ENCODE peak calls at places on chromosomes 6 and 20, in eight cellular contexts. D, M, I, C, X, U, W and G are unnamed samples. For H3K27me3, the result is how much of the 10 kb centered on the place peaks cover.

GRCh38 chr20:24118096-24118780 is 129.7 kb upstream of the GGTLC1 start:
- DNase-seq in U (no peak), C (no peak), D (no peak), M (no peak), I (no peak), X (no peak), W (peak), G (no peak)

GRCh38 chr20:51525241-51526104 is 17.0 kb downstream of the NFATC2 start:
- DNase-seq in I (no peak), U (peak), D (no peak), C (no peak), X (no peak), W (no peak), M (no peak), G (no peak)

GRCh38 chr6:27414300-27414699 is 25.7 kb downstream of the ZNF391 start:
- DNase-seq in M (no peak), U (no peak), C (no peak), D (no peak), I (no peak), W (no peak), X (no peak), G (no peak)

GRCh38 chr6:17448165-17448564 is 54.8 kb downstream of the CAP2 start:
- DNase-seq in U (no peak), C (no peak), X (no peak), M (no peak), W (peak), I (no peak), D (no peak), G (no peak)

GRCh38 chr6:132218063-132218696 is 183.1 kb downstream of the MOXD1 start:
- DNase-seq in D (no peak), C (peak), M (no peak), U (no peak), X (no peak), W (peak), I (no peak), G (no peak)

GRCh38 chr6:9155836-9156235 is 720.5 kb upstream of the SLC35B3 start:
- DNase-seq in M (no peak), X (no peak), W (no peak), I (no peak), C (no peak), U (no peak), D (peak), G (no peak)

GRCh38 chr6:118542184-118542952 is 5.7 kb upstream of the PLN start:
- DNase-seq in U (no peak), X (no peak), C (no peak), D (no peak), I (no peak), W (peak), M (no peak), G (no peak)

GRCh38 chr20:24366605-24367004 is 102.8 kb upstream of the SYNDIG1 start:
- DNase-seq in W (no peak), D (no peak), M (no peak), C (no peak), U (no peak), I (no peak), X (no peak), G (no peak)

GRCh38 chr20:23302386-23302785 is 48.2 kb upstream of the NXT1 start:
- DNase-seq in I (no peak), D (no peak), X (no peak), C (no peak), W (no peak), U (no peak), M (no peak), G (no peak)

GRCh38 chr20:45308078-45308778 is at the start of gene MATN4:
- DNase-seq in W (no peak), D (no peak), X (no peak), C (no peak), U (no peak), I (peak), M (no peak), G (no peak)

GRCh38 chr6:166505133-166505905 is 81.2 kb downstream of the RAMACL start:
- DNase-seq in I (no peak), D (no peak), C (no peak), U (no peak), X (no peak), W (no peak), M (no peak), G (no peak)

DNA sequence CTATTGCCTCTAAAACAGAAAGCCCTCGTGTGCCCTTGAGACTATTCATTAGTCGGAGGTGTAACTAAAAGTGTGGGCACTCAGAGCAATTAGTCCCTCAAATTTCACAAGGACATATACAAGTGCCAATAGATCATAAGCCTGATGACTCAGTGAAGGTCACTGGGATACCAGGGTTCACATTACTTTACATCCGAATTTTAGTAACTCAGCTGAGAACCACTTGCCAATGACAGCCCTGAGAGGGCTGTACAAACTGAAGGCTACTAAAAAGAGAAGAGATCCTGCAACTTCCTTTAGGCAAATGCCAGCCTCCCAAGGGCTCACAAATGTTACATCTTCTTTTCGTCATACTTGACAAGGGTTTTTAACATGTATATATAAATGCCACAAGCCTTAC is 369.6 kb downstream of the TENT5A start:
- DNase-seq in W (no peak), C (no peak), U (no peak), X (no peak), I (no peak), M (no peak), D (no peak), G (no peak)
- TF ChIP-seq POLR2A in W (no peak), C (no peak), U (no peak), X (no peak), I (no peak), M (no peak), D (no peak), G (no peak)

DNA sequence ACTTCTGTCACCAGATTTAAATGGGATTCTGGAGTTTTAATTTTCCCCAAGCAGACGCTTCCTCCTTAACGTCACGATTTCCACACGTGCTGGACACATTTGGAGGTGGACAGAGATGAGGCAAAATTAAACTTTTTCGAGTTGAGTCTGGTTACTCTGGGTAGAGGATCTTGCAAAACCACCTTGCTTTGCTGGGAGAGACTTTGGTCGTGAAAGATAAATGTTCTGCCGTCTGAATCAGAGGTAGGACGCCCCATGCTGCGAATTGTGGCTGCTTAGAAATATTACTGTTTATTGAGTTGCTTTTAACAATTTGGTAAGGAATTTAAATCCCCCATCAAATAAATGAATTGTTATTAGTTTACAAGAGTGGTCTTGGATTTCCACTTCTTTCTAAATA is 46.8 kb downstream of the CTCFL start:
- DNase-seq in M (no peak), D (no peak), W (no peak), I (no peak), C (no peak), U (no peak), X (no peak), G (no peak)
- H3K27me3 ChIP-seq in M (under half), D (under half), W (under half), I (under half), C (under half), U (under half), X (under half), G (under half)

GRCh38 chr6:157825243-157825904 is 2.3 kb downstream of the SNX9 start:
- DNase-seq in I (no peak), C (no peak), W (peak), D (no peak), M (no peak), U (no peak), X (no peak), G (no peak)

GRCh38 chr6:157823001-157823522 is at the start of gene SNX9:
- DNase-seq in M (peak), I (peak), X (peak), W (peak), C (peak), U (peak), D (peak), G (no peak)

GRCh38 chr6:157822221-157823000 is 635 bp upstream of the SNX9 start:
- DNase-seq in U (peak), I (no peak), W (no peak), C (no peak), X (peak), D (peak), M (peak), G (no peak)

GRCh38 chr6:157821342-157822033 is 1.6 kb upstream of the SNX9 start:
- DNase-seq in C (no peak), D (no peak), M (no peak), W (peak), U (no peak), X (no peak), I (no peak), G (no peak)

DNA sequence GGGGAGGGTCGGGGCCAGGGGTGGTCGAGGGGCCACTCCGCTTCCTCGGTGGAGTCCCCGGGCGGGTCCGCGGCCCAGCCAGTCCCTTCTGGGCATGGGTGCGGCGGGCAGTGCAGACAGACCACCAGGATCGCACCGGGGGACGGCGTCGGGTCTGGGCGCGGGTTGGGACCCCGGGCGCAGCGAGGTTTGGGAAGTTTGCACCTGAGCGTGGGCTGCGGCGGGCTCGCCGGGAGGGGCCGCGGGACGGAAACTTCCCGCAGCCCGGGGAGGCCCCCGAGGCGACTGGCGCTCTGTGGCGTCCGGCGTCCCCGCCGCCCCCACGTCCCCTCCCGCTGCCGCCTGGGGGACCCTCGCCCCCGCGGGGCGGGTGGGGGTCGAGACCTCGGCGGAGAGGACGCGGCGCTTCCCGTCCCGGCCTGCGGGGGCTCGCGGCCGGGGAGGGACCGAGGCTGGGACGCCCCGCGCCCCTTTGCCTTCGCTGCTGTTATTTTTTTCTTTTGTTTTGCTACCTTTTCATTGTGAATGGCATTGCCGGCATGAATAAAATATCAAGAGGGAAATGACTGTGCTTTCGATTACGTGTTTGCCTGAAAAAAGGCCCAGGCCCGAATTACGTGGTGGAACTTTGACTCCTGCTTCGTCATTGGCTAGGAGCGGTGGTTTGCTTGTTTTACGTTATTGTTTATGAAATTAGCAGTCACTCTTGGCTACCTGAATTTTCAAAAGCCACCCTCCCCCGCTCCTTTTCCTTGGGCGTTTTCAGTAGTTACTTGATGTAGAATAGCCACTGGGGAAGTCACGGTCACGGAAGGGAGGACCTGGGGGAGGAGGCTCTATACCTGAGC is 701 bp downstream of the SNX9 start:
- DNase-seq in D (peak), M (peak), U (peak), W (peak), I (peak), X (peak), C (peak), G (no peak)
- TF ChIP-seq POLR2A in D (no peak), M (no peak), U (no peak), W (peak), I (peak), X (no peak), C (no peak), G (no peak)

GRCh38 chr20:54170026-54170471 is 3.7 kb downstream of the CYP24A1 start:
- DNase-seq in M (no peak), C (no peak), D (no peak), I (no peak), W (no peak), X (no peak), U (no peak), G (no peak)
- H3K27me3 ChIP-seq in M (under half), C (under half), D (under half), I (under half), W (half or more), X (under half), U (under half), G (half or more)

DNA sequence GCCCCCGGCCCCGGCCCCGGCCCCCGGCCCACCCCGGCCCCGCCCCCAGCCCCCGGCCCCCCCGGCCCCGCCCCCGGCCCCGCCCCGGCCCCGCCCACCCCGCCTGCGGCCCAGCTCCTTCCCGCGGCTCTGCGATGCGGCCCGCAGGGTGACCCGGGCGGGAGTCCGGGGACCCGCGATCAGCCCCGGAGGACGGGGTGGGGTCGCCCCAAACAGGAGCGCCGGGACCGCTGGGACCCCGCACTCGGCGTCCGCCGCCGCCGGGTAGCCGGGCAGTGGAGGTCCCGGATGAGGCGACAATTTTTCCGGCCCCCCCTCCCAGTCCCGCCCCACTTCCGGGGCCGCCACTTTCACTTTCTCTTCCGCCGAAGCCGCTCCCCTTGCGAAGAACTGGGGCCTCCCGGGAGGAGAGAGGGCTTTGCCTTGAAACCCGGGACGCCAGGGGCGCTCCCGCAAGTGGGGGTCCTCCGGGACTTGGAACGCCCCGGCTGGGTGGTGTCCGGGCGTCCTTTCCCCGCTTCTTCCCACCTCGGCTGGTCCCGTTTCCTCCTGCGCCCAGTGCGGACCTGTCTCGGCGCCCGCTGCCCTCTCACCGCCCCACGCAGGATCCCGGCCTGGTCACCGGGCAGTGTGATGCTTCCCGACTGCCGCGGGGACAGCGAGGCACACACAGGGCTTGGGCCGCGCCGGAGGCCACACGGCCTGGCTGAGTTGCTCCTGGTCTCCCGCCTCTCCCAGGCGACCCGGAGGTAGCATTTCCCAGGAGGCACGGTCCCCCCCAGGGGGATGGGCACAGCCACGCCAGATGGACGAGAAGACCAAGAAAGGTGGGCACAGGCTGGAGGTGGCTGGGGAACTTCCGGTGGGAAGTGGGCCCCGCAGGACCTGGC is at the start of gene RBCK1:
- DNase-seq in X (peak), M (peak), I (peak), C (peak), U (peak), W (peak), D (peak), G (no peak)
- TF ChIP-seq POLR2A in X (peak), M (peak), I (peak), C (peak), U (peak), W (peak), D (no peak), G (peak)

GRCh38 chr20:57450419-57450818 is 59.2 kb downstream of the RBM38 start:
- DNase-seq in U (peak), D (no peak), M (no peak), X (no peak), C (no peak), I (no peak), W (peak), G (no peak)
- H3K27me3 ChIP-seq in U (under half), D (under half), M (under half), X (under half), C (under half), I (under half), W (under half), G (under half)

GRCh38 chr20:4633379-4633778 is 88.3 kb upstream of the PRND start:
- DNase-seq in C (no peak), X (no peak), U (no peak), M (no peak), W (no peak), I (no peak), D (no peak), G (no peak)

GRCh38 chr20:4633780-4634179 is 87.9 kb upstream of the PRND start:
- DNase-seq in W (peak), M (no peak), X (no peak), U (no peak), D (no peak), C (no peak), I (no peak), G (no peak)

GRCh38 chr20:4638826-4639225 is 82.9 kb upstream of the PRND start:
- DNase-seq in C (no peak), X (no peak), M (no peak), D (no peak), W (no peak), U (no peak), I (no peak), G (no peak)

GRCh38 chr20:4637081-4637797 is 84.5 kb upstream of the PRND start:
- DNase-seq in D (no peak), I (no peak), M (no peak), W (peak), U (no peak), X (no peak), C (no peak), G (no peak)
- TF ChIP-seq POLR2A in D (no peak), I (no peak), M (no peak), W (no peak), U (no peak), X (no peak), C (no peak), G (no peak)

DNA sequence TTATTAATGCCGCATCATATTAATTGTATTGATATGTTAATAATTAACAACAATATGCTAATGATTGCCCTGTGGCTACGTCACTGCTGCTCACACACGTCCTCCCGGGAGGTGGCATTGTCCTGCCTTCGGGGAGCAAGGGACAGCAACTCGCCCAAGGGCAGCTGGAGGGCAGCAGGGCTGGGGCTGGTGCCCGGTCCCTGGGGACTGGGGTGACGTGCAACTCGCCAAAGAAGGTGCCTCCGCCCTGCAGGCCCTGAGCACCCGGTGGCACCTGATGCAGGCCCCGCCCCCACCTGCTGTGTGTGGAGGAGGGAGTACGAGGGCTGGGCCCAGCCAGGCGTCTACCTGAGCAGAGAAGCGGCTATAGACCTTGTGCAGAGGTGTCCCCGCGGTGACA is 64.9 kb upstream of the SLCO4A1 start:
- DNase-seq in U (no peak), C (no peak), M (no peak), I (peak), D (no peak), X (no peak), W (no peak), G (no peak)
- H3K27me3 ChIP-seq in U (under half), C (under half), M (under half), I (under half), D (under half), X (under half), W (half or more), G (half or more)

DNA sequence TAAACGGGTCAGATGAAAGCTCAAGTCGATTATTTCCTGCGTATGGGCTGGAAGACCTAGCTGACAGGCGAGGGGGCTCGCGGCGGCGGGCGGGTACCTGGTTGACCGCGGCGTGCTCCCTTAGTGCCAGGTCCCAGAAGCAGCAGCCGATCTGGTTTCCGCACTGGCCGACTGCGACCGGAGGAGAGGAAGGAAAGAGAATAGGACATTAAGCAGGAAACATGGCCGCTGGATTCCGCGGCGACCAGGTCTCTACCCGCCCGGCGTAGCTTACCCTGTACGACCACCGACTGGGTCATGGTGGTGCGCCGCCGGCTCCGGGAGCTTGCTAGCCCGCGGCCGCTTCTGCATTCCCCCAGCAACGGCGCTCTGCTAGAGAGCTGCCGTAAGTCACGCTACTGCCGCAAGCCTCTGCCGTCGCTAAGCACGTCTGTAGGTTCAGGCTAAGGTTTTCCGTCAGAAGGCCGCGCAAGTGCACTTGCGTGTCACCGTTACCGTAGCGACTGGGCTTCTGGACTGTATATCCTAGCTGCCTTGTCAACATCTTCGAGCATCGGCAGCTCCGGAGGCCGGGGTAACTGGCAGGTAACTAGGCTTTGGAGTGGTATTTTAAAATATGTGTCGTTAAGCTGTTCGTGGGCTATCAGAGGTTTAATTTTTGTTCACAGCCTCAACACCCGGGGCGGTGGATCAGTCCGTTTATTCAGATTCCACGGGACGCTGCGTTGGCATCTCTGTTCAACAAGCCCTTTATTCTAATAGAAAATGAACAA is at the start of the genes FAM229B and TUBE1:
- DNase-seq in I (peak), D (peak), C (peak), U (peak), M (peak), X (peak), W (peak), G (peak)
- TF ChIP-seq POLR2A in I (peak), D (no peak), C (peak), U (peak), M (peak), X (peak), W (peak), G (peak)